ENCODE peak calls at places on chromosome 2, in seven cellular contexts. A is pancreas, S is psoas muscle, B is Peyer's patch, C is lung, T is WERI-Rb-1, N is GM23338. E is an unnamed sample.

GRCh38 chr2:180677928-180678327 is 302.5 kb upstream of the UBE2E3 start:
- DNase-seq in T (no peak), C (no peak), A (no peak), S (no peak), N (no peak), B (no peak), E (no peak)

GRCh38 chr2:150625741-150626140 is 138.3 kb upstream of the RND3 start:
- DNase-seq in A (no peak), B (no peak), C (no peak), S (no peak), T (no peak), N (no peak), E (no peak)

GRCh38 chr2:119015849-119016248 is 73.9 kb downstream of the MARCO start:
- DNase-seq in S (no peak), A (no peak), N (no peak), C (no peak), T (no peak), B (no peak), E (no peak)

GRCh38 chr2:1855150-1855549 is 110.8 kb upstream of the PXDN start:
- DNase-seq in T (peak; percentile 50), S (no peak), C (no peak), N (peak; percentile 80), A (no peak), B (no peak), E (peak; percentile 86)

GRCh38 chr2:142217804-142218203 is 87.0 kb upstream of the LRP1B start:
- DNase-seq in A (no peak), S (no peak), B (no peak), T (no peak), C (no peak), N (no peak), E (no peak)

GRCh38 chr2:197993830-197994229 is 189.4 kb downstream of the PLCL1 start:
- DNase-seq in A (no peak), T (no peak), N (no peak), S (no peak), C (no peak), B (no peak), E (peak; percentile 81)

GRCh38 chr2:113169002-113169530 is 4.7 kb upstream of the PSD4 start:
- DNase-seq in T (no peak), B (peak; percentile 50), A (peak; percentile 8), N (no peak), S (no peak), C (no peak), E (no peak)

GRCh38 chr2:72148975-72149555 is 1.4 kb upstream of the CYP26B1 start:
- DNase-seq in A (no peak), C (peak; percentile 28), N (peak; percentile 65), S (no peak), T (peak; percentile 52), B (no peak), E (peak; percentile 56)

GRCh38 chr2:43269706-43270105 is 43.3 kb upstream of the ZFP36L2 start:
- DNase-seq in S (peak; percentile 82), T (no peak), C (peak; percentile 51), B (peak; percentile 20), A (no peak), N (no peak), E (no peak)

GRCh38 chr2:184734338-184734737 is 136.0 kb downstream of the ZNF804A start:
- DNase-seq in T (no peak), N (no peak), B (no peak), S (no peak), A (no peak), C (no peak), E (no peak)

GRCh38 chr2:79717364-79718007 is 204.6 kb downstream of the CTNNA2 start:
- DNase-seq in C (no peak), T (no peak), A (no peak), S (peak; percentile 9), B (no peak), N (peak; percentile 52), E (peak; percentile 91)

GRCh38 chr2:23241611-23242245 is 143.3 kb upstream of the KLHL29 start:
- DNase-seq in N (no peak), C (peak; percentile 17), T (no peak), A (no peak), S (no peak), B (no peak), E (no peak)

GRCh38 chr2:161798027-161798426 is 173.8 kb downstream of the SLC4A10 start:
- DNase-seq in S (no peak), B (no peak), C (no peak), A (no peak), N (no peak), T (no peak), E (no peak)

GRCh38 chr2:158781562-158781961 is 13.6 kb upstream of the DAPL1 start:
- DNase-seq in C (no peak), T (no peak), S (no peak), N (no peak), A (no peak), B (no peak), E (peak; percentile 36)

DNA sequence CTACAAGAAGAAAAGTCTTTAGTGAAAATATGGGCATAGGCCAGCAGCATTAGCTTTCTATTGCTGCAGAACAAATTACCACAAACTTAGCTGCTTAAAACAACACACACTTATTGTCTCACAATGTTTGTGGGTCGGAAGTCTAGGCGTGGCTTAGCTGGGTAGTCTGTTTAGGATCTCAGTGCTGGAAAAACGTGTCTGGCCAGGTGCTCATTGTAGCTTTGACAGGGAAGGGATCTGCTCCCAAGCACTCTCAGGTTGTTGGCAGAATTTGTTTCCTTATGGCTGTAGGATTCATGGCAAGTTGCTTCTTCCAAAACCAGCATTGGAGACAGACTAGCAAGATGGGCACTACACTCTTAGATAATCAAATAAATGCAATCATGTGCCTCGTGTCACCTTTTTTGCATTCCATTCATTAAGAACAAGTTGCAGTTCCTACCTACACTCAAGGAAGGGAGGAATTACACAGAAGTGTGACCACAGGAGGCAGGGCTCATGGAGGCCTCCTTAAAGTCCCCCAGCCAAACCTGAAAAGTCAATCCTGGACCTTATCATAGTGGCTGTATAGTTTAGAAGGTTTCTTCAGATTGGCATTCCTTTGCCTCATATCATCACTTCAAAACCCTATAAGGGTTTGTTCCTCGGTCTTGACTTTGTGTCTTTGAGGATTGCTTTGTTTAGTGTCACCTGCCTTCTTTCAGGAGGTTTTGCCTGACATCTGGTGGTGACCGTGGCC is 17.3 kb downstream of the MRPL30 start:
- DNase-seq in N (no peak), C (no peak), A (no peak), T (no peak), B (no peak), S (no peak), E (peak; percentile 5)
- H3K36me3 ChIP-seq in N (peaks cover 21% of the 10 kb centered on the region), C (peaks cover 12% of the 10 kb centered on the region), A (peaks cover 7% of the 10 kb centered on the region), T (peaks cover 26% of the 10 kb centered on the region), B (no peaks in the 10 kb centered on the region), S (peaks cover 7% of the 10 kb centered on the region), E (peaks cover 2% of the 10 kb centered on the region)

DNA sequence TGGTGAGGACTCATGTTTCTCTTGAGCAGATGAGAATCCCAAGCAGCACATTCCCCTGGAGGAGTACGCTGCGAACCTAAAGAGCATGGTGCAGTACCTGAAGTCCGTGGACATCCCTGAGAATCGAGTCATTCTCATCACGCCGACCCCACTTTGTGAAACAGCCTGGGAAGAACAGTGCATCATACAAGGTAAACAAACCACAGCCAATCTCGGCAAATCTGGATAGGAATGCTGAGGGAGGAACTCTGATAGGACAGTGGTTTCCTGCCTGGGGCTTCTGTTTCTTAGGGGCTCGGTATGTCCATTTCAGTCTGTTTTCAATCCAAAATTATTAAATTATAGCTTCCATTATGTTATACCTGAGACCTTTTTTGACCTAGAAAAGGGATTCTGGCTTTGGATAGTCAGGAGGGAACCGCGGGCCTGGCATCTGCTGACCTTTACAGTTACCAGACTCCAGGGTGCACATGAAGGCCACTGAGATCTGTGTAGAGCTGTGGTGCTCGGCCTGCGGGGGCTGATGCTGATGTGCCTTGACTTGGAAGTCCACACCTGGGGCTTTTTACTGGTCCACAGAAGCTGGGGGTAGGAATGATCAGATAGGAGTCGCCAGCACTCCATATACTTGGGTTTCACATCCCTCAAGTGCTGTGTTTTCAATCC is 7.0 kb downstream of the IAH1 start:
- DNase-seq in C (no peak), B (no peak), N (no peak), A (no peak), T (no peak), S (no peak), E (peak; percentile 30)
- H3K36me3 ChIP-seq in C (peaks cover 32% of the 10 kb centered on the region), B (no peaks in the 10 kb centered on the region), N (no peaks in the 10 kb centered on the region), A (peaks cover 15% of the 10 kb centered on the region), T (peaks cover 86% of the 10 kb centered on the region), S (peaks cover 10% of the 10 kb centered on the region), E (no peaks in the 10 kb centered on the region)

DNA sequence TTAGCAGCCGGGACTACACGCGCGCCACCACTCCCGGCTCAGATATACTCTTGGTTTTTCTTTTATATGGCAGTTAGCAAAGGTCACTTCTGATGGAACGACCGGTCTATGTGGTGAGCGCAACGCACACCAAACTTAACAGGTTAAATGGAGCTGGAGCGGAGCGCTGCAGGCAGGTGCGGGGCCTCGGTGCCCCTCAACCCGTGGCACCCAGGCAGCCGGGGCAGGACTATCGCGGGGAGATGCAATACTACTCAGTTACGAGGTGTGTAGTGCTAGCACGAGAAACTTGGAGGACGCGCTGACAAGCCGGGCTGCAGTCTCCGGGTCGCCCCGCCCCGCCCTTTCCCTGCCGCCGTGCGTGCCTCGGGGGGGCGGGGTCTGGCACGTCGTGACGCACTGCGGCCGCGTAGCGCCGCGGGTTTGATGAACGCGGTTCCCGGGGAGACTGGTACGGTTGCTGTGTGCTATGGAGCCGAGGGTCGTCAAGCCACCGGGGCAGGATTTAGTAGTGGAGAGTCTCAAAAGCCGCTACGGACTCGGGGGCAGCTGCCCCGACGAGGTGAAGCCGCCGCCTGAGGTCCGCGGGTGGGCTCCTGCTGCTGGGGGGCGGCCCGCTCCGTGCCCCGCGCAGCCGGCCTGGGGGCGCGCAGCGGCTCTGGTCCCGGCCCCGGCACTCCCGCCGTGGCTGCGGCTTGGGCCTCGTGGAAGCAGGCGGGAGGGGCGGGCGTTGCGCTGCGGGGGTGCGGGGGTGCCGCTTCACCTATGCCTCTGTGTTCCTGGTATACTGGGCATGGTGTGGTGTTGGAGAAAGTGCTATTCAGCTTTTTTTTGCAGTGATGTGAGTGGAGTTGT is at the start of gene CCDC138:
- DNase-seq in N (peak; percentile 97), C (peak; percentile 90), S (peak; percentile 93), T (peak; percentile 92), A (peak; percentile 87), B (peak; percentile 89), E (peak; percentile 96)
- H3K36me3 ChIP-seq in N (peaks cover 17% of the 10 kb centered on the region), C (peaks cover 11% of the 10 kb centered on the region), S (no peaks in the 10 kb centered on the region), T (peaks cover 56% of the 10 kb centered on the region), A (peaks cover 14% of the 10 kb centered on the region), B (no peaks in the 10 kb centered on the region), E (peaks cover 2% of the 10 kb centered on the region)

GRCh38 chr2:54658548-54659207 is 64.8 kb upstream of the EML6 start:
- DNase-seq in B (no peak), T (no peak), S (no peak), A (no peak), C (no peak), N (no peak), E (no peak)

GRCh38 chr2:54660752-54661151 is 62.7 kb upstream of the EML6 start:
- DNase-seq in S (no peak), B (no peak), N (no peak), T (no peak), A (no peak), C (no peak), E (no peak)

GRCh38 chr2:54656863-54657262 is 66.6 kb upstream of the EML6 start:
- DNase-seq in B (no peak), A (no peak), N (no peak), C (no peak), S (no peak), T (no peak), E (no peak)

GRCh38 chr2:54655051-54655809 is 68.2 kb upstream of the EML6 start:
- DNase-seq in S (no peak), A (no peak), C (no peak), N (no peak), T (no peak), B (no peak), E (no peak)

DNA sequence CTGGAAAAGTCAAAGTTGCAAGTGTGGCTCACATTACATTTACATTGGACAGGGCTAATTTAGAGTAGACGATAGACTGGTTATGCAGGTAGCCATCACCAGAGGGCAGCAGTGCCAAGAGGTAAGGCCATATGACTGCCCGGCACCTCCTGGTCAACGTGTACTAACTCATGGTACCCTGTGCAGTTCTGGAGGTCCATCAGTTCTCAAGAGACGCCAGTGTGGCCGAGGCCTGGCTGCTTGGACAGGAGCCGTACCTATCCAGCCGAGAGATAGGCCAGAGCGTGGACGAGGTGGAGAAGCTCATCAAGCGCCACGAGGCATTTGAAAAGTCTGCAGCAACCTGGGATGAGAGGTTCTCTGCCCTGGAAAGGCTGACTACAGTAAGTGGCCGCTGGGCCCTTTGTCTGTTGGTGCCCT is 65.8 kb upstream of the EML6 start:
- DNase-seq in S (peak; percentile 72), T (peak; percentile 83), N (peak; percentile 79), B (peak; percentile 61), C (no peak), A (peak; percentile 71), E (peak; percentile 63)
- H3K36me3 ChIP-seq in S (peaks cover 8% of the 10 kb centered on the region), T (peaks cover 97% of the 10 kb centered on the region), N (peaks cover 71% of the 10 kb centered on the region), B (peaks cover 3% of the 10 kb centered on the region), C (peaks cover 50% of the 10 kb centered on the region), A (peaks cover 40% of the 10 kb centered on the region), E (peaks cover 9% of the 10 kb centered on the region)